ENCODE peak calls at places on chromosomes 5 and 9, in four cellular contexts. One of them, this sample, is unnamed.

GRCh38 chr9:128164332-128164885 is 4.3 kb downstream of the BBLN start:
- DNase-seq in mucosa of gallbladder: no peak
- DNase-seq in HEK293T: no peak
- DNase-seq in GM23248: peak; percentile 28
- DNase-seq in this sample: no peak

GRCh38 chr5:14750712-14751111 is 86.2 kb downstream of the OTULIN start:
- DNase-seq in mucosa of gallbladder: no peak
- DNase-seq in HEK293T: no peak
- DNase-seq in GM23248: no peak
- DNase-seq in this sample: no peak

GRCh38 chr5:151740958-151741373 is 17.5 kb downstream of the ATOX1 start:
- DNase-seq in mucosa of gallbladder: no peak
- DNase-seq in HEK293T: no peak
- DNase-seq in GM23248: peak; percentile 87
- DNase-seq in this sample: no peak

GRCh38 chr5:118657576-118657975 is 330.8 kb downstream of the DTWD2 start:
- DNase-seq in mucosa of gallbladder: no peak
- DNase-seq in HEK293T: no peak
- DNase-seq in GM23248: no peak
- DNase-seq in this sample: no peak

GRCh38 chr9:108469654-108470053 is 386.1 kb downstream of the ACTL7B start:
- DNase-seq in mucosa of gallbladder: no peak
- DNase-seq in HEK293T: no peak
- DNase-seq in GM23248: peak; percentile 81
- DNase-seq in this sample: peak; percentile 40

GRCh38 chr9:108812388-108812787 is 43.4 kb downstream of the ACTL7B start:
- DNase-seq in mucosa of gallbladder: no peak
- DNase-seq in HEK293T: no peak
- DNase-seq in GM23248: no peak
- DNase-seq in this sample: no peak

GRCh38 chr5:157778121-157778805 is 34.8 kb downstream of the LSM11 start:
- DNase-seq in mucosa of gallbladder: peak; percentile 17
- DNase-seq in HEK293T: no peak
- DNase-seq in GM23248: peak; percentile 30
- DNase-seq in this sample: peak; percentile 21

GRCh38 chr5:96121362-96121761 is 159.7 kb upstream of the ELL2 start:
- DNase-seq in mucosa of gallbladder: no peak
- DNase-seq in HEK293T: no peak
- DNase-seq in GM23248: no peak
- DNase-seq in this sample: no peak

GRCh38 chr5:136011427-136012001 is 17.3 kb upstream of the TGFBI start:
- DNase-seq in mucosa of gallbladder: no peak
- DNase-seq in HEK293T: no peak
- DNase-seq in GM23248: peak; percentile 94
- DNase-seq in this sample: no peak

GRCh38 chr9:119639287-119639955 is 270.2 kb upstream of the BRINP1 start:
- DNase-seq in mucosa of gallbladder: peak; percentile 12
- DNase-seq in HEK293T: no peak
- DNase-seq in GM23248: peak; percentile 78
- DNase-seq in this sample: no peak

GRCh38 chr9:90012825-90013425 is 408.1 kb downstream of the GADD45G start:
- DNase-seq in mucosa of gallbladder: peak; percentile 45
- DNase-seq in HEK293T: no peak
- DNase-seq in GM23248: no peak
- DNase-seq in this sample: peak; percentile 69

GRCh38 chr5:5523066-5523505 is 100.6 kb downstream of the ICE1 start:
- DNase-seq in mucosa of gallbladder: no peak
- DNase-seq in HEK293T: no peak
- DNase-seq in GM23248: peak; percentile 11
- DNase-seq in this sample: no peak

This sample was measured in body of pancreas.